ENCODE peak calls at places on chromosome 2, in seven cellular contexts. P is cardiac fibroblast; E is CD4-positive, alpha-beta T cell; M is Calu3; G is cardiac muscle cell; K is HEK293T; A is H7. O is an unnamed sample.
A peak's percentile ranks its signal among the peaks of the same experiment; 100 is the strongest.

GRCh38 chr2:119174216-119174992 is 15.9 kb upstream of the C1QL2 start:
- DNase-seq in P (peak; percentile 35), E (peak; percentile 49), M (peak; percentile 80), G (peak; percentile 50), K (peak; percentile 78), A (peak; percentile 83), O (peak; percentile 66)

GRCh38 chr2:121887513-121888188 is 132.2 kb downstream of the TSN start:
- DNase-seq in P (no peak), E (no peak), M (no peak), G (no peak), K (no peak), A (peak; percentile 38), O (no peak)

GRCh38 chr2:217273158-217273557 is 413.3 kb upstream of the TNP1 start:
- DNase-seq in P (no peak), E (no peak), M (no peak), G (no peak), K (no peak), A (no peak), O (no peak)

GRCh38 chr2:223753940-223754339 is 83.4 kb downstream of the AP1S3 start:
- DNase-seq in P (no peak), E (no peak), M (no peak), G (no peak), K (no peak), A (no peak), O (no peak)

GRCh38 chr2:127404466-127405251 is 13.6 kb upstream of the PROC start:
- DNase-seq in P (no peak), E (no peak), M (no peak), G (no peak), K (no peak), A (no peak), O (no peak)

GRCh38 chr2:109352066-109352897 is 223.3 kb downstream of the SH3RF3 start:
- DNase-seq in P (no peak), E (no peak), M (no peak), G (no peak), K (no peak), A (peak; percentile 18), O (no peak)

GRCh38 chr2:45849491-45850283 is 198.2 kb downstream of the PRKCE start:
- DNase-seq in P (peak; percentile 60), E (no peak), M (no peak), G (peak; percentile 57), K (no peak), A (no peak), O (no peak)

GRCh38 chr2:99784282-99784681 is 294.5 kb upstream of the REV1 start:
- DNase-seq in P (no peak), E (no peak), M (no peak), G (no peak), K (no peak), A (no peak), O (no peak)

GRCh38 chr2:112947374-112947773 is 30.4 kb upstream of the IL36G start:
- DNase-seq in P (no peak), E (no peak), M (no peak), G (no peak), K (no peak), A (no peak), O (no peak)

GRCh38 chr2:46162329-46162870 is 134.8 kb upstream of the EPAS1 start:
- DNase-seq in P (peak; percentile 56), E (no peak), M (no peak), G (peak; percentile 62), K (no peak), A (no peak), O (no peak)

GRCh38 chr2:231212329-231212845 is 14.0 kb downstream of the ARMC9 start:
- DNase-seq in P (no peak), E (no peak), M (peak; percentile 16), G (no peak), K (no peak), A (no peak), O (no peak)

GRCh38 chr2:100976634-100977391 is 25.3 kb upstream of the RPL31 start:
- DNase-seq in P (peak; percentile 18), E (no peak), M (no peak), G (no peak), K (no peak), A (no peak), O (no peak)

GRCh38 chr2:241467777-241468570 is 40.4 kb downstream of the STK25 start:
- DNase-seq in P (no peak), E (no peak), M (no peak), G (no peak), K (no peak), A (no peak), O (no peak)

GRCh38 chr2:57906152-57906732 is 140.4 kb upstream of the VRK2 start:
- DNase-seq in P (peak; percentile 73), E (no peak), M (no peak), G (peak; percentile 76), K (peak; percentile 50), A (peak; percentile 27), O (peak; percentile 71)

GRCh38 chr2:143029141-143029540 is 100.1 kb upstream of the ARHGAP15 start:
- DNase-seq in P (no peak), E (no peak), M (no peak), G (no peak), K (no peak), A (no peak), O (no peak)

GRCh38 chr2:127226520-127227263 is 6.6 kb upstream of the CYP27C1 start:
- DNase-seq in P (peak; percentile 58), E (no peak), M (peak; percentile 85), G (peak; percentile 56), K (no peak), A (no peak), O (no peak)

GRCh38 chr2:11692966-11693521 is 23.0 kb upstream of the NTSR2 start:
- DNase-seq in P (peak; percentile 72), E (peak; percentile 54), M (peak; percentile 80), G (peak; percentile 73), K (peak; percentile 75), A (peak; percentile 85), O (peak; percentile 78)

GRCh38 chr2:204706939-204707338 is 161.7 kb downstream of the PARD3B start:
- DNase-seq in P (peak; percentile 8), E (no peak), M (no peak), G (peak; percentile 38), K (peak; percentile 5), A (no peak), O (no peak)

GRCh38 chr2:215542690-215543089 is 106.8 kb upstream of the FN1 start:
- DNase-seq in P (no peak), E (no peak), M (no peak), G (no peak), K (no peak), A (no peak), O (no peak)

GRCh38 chr2:241315879-241316700 is at the start of gene SEPTIN2:
- DNase-seq in P (no peak), E (peak; percentile 62), M (peak; percentile 72), G (no peak), K (peak; percentile 51), A (no peak), O (no peak)

GRCh38 chr2:133266926-133267590 is 301.2 kb downstream of the NCKAP5 start:
- DNase-seq in P (no peak), E (no peak), M (no peak), G (no peak), K (peak; percentile 16), A (peak; percentile 72), O (peak; percentile 56)

GRCh38 chr2:127508621-127509034 is 17.7 kb downstream of the IWS1 start:
- DNase-seq in P (peak; percentile 96), E (no peak), M (peak; percentile 48), G (peak; percentile 94), K (peak; percentile 69), A (no peak), O (no peak)

GRCh38 chr2:107618769-107619168 is 207.9 kb upstream of the RGPD4 start:
- DNase-seq in P (no peak), E (no peak), M (no peak), G (no peak), K (no peak), A (no peak), O (no peak)

GRCh38 chr2:121171625-121172119 is 113.3 kb downstream of the TFCP2L1 start:
- DNase-seq in P (no peak), E (no peak), M (no peak), G (peak; percentile 21), K (no peak), A (no peak), O (no peak)

O was measured in neural progenitor cell.